ENCODE peak calls at places on chromosomes 16 and 17, in nine cellular contexts. P is GM13976; V is effector CD4-positive, alpha-beta T cell; Q is SJSA1; K is fibroblast of villous mesenchyme; M is AG10803; A is stimulated activated CD4-positive, alpha-beta T cell treated with anti-CD3 and anti-CD28 coated beads, Interleukin-12 subunit alpha, Interleukin-12 subunit beta, amount 100 ng/mL, for 4 hours; H is HEK293T; O is fibroblast of the conjunctiva. D is an unnamed sample.

GRCh38 chr16:65500007-65500406 is 378.1 kb upstream of the CDH11 start:
- DNase-seq in P (no peak), V (no peak), Q (peak), K (no peak), M (no peak), A (no peak), H (no peak), O (no peak), D (no peak)

GRCh38 chr16:54544553-54545180 is 258.1 kb upstream of the IRX3 start:
- DNase-seq in P (no peak), V (no peak), Q (no peak), K (no peak), M (no peak), A (no peak), H (no peak), O (no peak), D (no peak)

GRCh38 chr17:81609541-81610353 is 27.2 kb downstream of the NPLOC4 start:
- DNase-seq in P (no peak), V (no peak), Q (no peak), K (peak), M (no peak), A (no peak), H (no peak), O (no peak), D (no peak)

GRCh38 chr17:40553694-40554534 is 11.4 kb downstream of the CCR7 start:
- DNase-seq in P (peak), V (no peak), Q (peak), K (peak), M (peak), A (no peak), H (no peak), O (no peak), D (no peak)

GRCh38 chr16:69940676-69941075 is 10.5 kb upstream of the CLEC18A start:
- DNase-seq in P (no peak), V (no peak), Q (no peak), K (no peak), M (no peak), A (no peak), H (no peak), O (no peak), D (no peak)

GRCh38 chr16:1907226-1907849 is 10.9 kb downstream of the HS3ST6 start:
- DNase-seq in P (no peak), V (no peak), Q (no peak), K (no peak), M (no peak), A (no peak), H (no peak), O (no peak), D (no peak)

GRCh38 chr17:77778636-77779524 is 179.6 kb upstream of the TNRC6C start:
- DNase-seq in P (no peak), V (no peak), Q (no peak), K (no peak), M (peak), A (no peak), H (no peak), O (no peak), D (no peak)

GRCh38 chr17:78918979-78919378 is 6.2 kb downstream of the TIMP2 start:
- DNase-seq in P (no peak), V (no peak), Q (no peak), K (no peak), M (no peak), A (no peak), H (no peak), O (no peak), D (no peak)

GRCh38 chr16:46859719-46860152 is 24.4 kb upstream of the GPT2 start:
- DNase-seq in P (peak), V (no peak), Q (peak), K (peak), M (peak), A (peak), H (no peak), O (peak), D (peak)